ENCODE peak calls at places on chromosomes 2 and 18, in six cellular contexts. G is Peyer's patch; U is fibroblast of lung; F is heart left ventricle; E is astrocyte; B is CD8-positive, alpha-beta T cell. S is an unnamed sample.

GRCh38 chr2:153068915-153069314 is 350.5 kb downstream of the ARL6IP6 start:
- DNase-seq in B (no peak), F (no peak), E (no peak), U (no peak), G (no peak), S (no peak)

GRCh38 chr2:58967736-58968135 is 726.6 kb upstream of the FANCL start:
- DNase-seq in G (no peak), F (no peak), U (peak), B (no peak), E (no peak), S (peak)

GRCh38 chr2:68292108-68292710 is 27.5 kb downstream of the CNRIP1 start:
- DNase-seq in B (no peak), U (peak), G (no peak), E (peak), F (no peak), S (peak)

GRCh38 chr2:16031848-16032159 is 91.5 kb downstream of the MYCN start:
- DNase-seq in F (no peak), E (no peak), B (no peak), U (no peak), G (peak), S (no peak)

GRCh38 chr18:7728297-7728696 is 161.2 kb downstream of the PTPRM start:
- DNase-seq in B (no peak), E (no peak), F (no peak), U (no peak), G (no peak), S (no peak)

GRCh38 chr2:119158563-119159347 is at the start of gene C1QL2:
- DNase-seq in U (no peak), B (no peak), F (no peak), G (no peak), E (no peak), S (no peak)

GRCh38 chr2:11842324-11842723 is 95.9 kb downstream of the LPIN1 start:
- DNase-seq in F (no peak), B (no peak), G (no peak), E (no peak), U (no peak), S (no peak)

GRCh38 chr18:48946329-48946835 is 4.4 kb downstream of the SMAD7 start:
- DNase-seq in B (no peak), E (peak), U (peak), G (no peak), F (no peak), S (peak)

GRCh38 chr2:120589782-120590608 is 145.7 kb upstream of the GLI2 start:
- DNase-seq in B (no peak), G (no peak), E (peak), F (no peak), U (peak), S (peak)

GRCh38 chr2:46366675-46367067 is 69.5 kb downstream of the EPAS1 start:
- DNase-seq in G (no peak), U (no peak), E (no peak), B (no peak), F (no peak), S (no peak)

GRCh38 chr2:160928854-160929301 is 231.3 kb upstream of the TANK start:
- DNase-seq in U (no peak), B (no peak), G (no peak), E (peak), F (no peak), S (peak)

DNA sequence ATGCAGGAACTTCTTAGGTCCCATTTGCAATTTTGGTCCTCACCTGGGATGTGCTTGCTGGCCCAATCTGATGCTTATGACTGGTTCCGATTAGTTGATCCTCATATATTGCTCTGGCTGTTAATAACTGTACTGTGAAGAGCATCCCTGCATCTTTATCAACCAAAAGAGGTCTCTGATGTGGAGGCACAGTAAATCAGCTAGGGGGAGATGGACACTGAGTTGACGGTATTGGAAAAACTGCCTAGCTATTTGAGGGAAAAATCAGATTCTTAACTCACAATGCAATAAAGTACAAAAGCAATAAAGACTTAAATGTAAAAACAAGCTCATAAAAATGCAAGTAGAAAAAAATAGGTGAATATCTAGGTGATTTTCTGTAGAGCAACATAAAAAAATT is 188.0 kb upstream of the TCF4 start:
- DNase-seq in G (no peak), U (no peak), F (no peak), B (no peak), E (no peak), S (no peak)
- TF ChIP-seq CTCF in G (no peak), U (peak), F (no peak), B (no peak), E (no peak), S (peak)

GRCh38 chr2:38572167-38572566 is 30.6 kb downstream of the HNRNPLL start:
- DNase-seq in E (peak), G (no peak), B (no peak), F (no peak), U (peak), S (peak)

GRCh38 chr2:38571186-38571585 is 31.5 kb downstream of the HNRNPLL start:
- DNase-seq in B (no peak), F (no peak), E (no peak), U (no peak), G (no peak), S (no peak)

GRCh38 chr2:38574278-38574677 is 28.4 kb downstream of the HNRNPLL start:
- DNase-seq in U (no peak), E (no peak), F (no peak), B (no peak), G (no peak), S (no peak)

GRCh38 chr2:38565333-38565732 is 37.4 kb downstream of the HNRNPLL start:
- DNase-seq in F (no peak), G (no peak), U (no peak), B (no peak), E (no peak), S (no peak)

GRCh38 chr2:38568724-38569478 is 33.8 kb downstream of the HNRNPLL start:
- DNase-seq in U (no peak), B (no peak), G (no peak), E (no peak), F (no peak), S (no peak)
- H3K4me3 ChIP-seq in U (no peak), B (no peak), G (no peak), E (no peak), F (no peak), S (no peak)

DNA sequence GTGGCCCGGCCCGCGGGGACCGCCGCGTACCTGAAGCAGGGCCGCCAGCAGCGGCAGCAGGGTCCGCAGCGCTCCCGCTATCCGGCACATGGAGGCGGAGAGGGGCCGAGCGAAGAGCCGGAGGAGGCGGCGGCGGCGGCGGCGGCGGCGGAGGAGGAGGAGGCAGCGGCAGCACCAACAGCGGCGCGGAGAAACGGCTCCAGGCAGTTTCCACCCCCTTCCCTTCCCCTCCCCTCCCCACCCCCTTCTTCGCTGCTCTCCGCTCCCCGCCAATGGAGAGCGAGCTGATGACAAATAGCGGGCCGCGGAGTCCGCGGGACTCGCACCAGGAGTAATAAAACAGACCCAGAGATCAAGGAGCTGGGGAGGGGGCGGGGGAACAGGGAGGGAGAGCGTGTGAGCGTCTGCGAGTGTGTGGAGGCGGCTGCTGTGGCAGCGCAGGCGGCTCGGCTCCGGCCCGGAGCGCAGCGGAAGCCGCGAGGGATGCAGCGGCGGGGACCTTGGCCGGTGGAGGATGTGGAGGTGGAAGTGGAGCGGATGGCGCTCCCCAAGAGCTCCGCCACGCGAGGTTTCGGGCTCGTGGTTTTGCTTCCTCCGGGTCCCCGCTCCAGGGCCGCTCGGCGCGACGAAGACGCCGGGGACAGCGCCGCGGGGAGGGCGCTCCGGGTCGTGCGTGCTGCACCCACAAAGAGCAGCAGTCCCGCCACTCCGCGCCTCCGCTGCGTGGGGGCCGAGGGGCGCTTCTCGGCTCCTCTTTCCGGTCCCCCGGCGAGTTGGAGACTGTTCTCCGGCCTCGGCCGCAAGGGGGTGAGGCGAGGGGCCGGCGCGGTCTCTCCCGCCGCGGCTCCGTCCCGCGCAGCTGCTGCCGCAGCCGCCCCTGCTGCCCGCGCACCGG is at the start of gene CDH2:
- DNase-seq in U (peak), B (no peak), F (peak), G (peak), E (peak), S (peak)
- TF ChIP-seq CTCF in U (peak), B (no peak), F (no peak), G (no peak), E (no peak), S (peak)

GRCh38 chr2:196987654-196988364 is 61.3 kb upstream of the PGAP1 start:
- DNase-seq in F (no peak), E (peak), B (no peak), U (peak), G (no peak), S (peak)
- H3K4me3 ChIP-seq in F (no peak), E (peak), B (no peak), U (peak), G (no peak), S (peak)

GRCh38 chr2:167964650-167965404 is 282.6 kb downstream of the STK39 start:
- DNase-seq in B (no peak), F (no peak), E (no peak), U (peak), G (no peak), S (peak)
- TF ChIP-seq CTCF in B (no peak), F (peak), E (peak), U (peak), G (peak), S (peak)

GRCh38 chr18:8947576-8947975 is 154.9 kb upstream of the NDUFV2 start:
- DNase-seq in E (peak), B (no peak), U (no peak), G (no peak), F (no peak), S (no peak)

GRCh38 chr18:8949206-8949605 is 153.3 kb upstream of the NDUFV2 start:
- DNase-seq in F (no peak), B (no peak), U (no peak), E (peak), G (no peak), S (peak)

GRCh38 chr18:8948011-8948410 is 154.5 kb upstream of the NDUFV2 start:
- DNase-seq in G (no peak), U (no peak), E (peak), F (no peak), B (no peak), S (no peak)

GRCh38 chr18:8946046-8946838 is 156.3 kb upstream of the NDUFV2 start:
- DNase-seq in U (peak), F (no peak), B (no peak), G (no peak), E (peak), S (peak)

GRCh38 chr18:8948471-8949149 is 153.9 kb upstream of the NDUFV2 start:
- DNase-seq in B (no peak), U (peak), E (peak), G (no peak), F (no peak), S (peak)
- H3K4me3 ChIP-seq in B (no peak), U (peak), E (peak), G (no peak), F (no peak), S (peak)

S was measured in fibroblast of villous mesenchyme.